ENCODE peak calls at places on chromosomes 2 and 18, in six cellular contexts. V, C, Y, E, S and I are unnamed samples.

GRCh38 chr2:69601179-69601612 is 42.3 kb downstream of the AAK1 start:
- DNase-seq in V (no peak), C (no peak), Y (no peak), E (no peak), S (no peak), I (peak)

GRCh38 chr2:841036-841435 is 109.6 kb upstream of the SNTG2 start:
- DNase-seq in V (no peak), C (no peak), Y (no peak), E (no peak), S (no peak), I (no peak)

GRCh38 chr2:191678437-191679110 is 638 bp downstream of the NABP1 start:
- DNase-seq in V (peak), C (peak), Y (no peak), E (peak), S (peak), I (no peak)

GRCh38 chr2:222283634-222284033 is 15.2 kb downstream of the PAX3 start:
- DNase-seq in V (no peak), C (no peak), Y (no peak), E (peak), S (no peak), I (no peak)

GRCh38 chr2:110679337-110679707 is 1.5 kb upstream of the BUB1 start:
- DNase-seq in V (peak), C (no peak), Y (no peak), E (no peak), S (peak), I (no peak)

GRCh38 chr2:61585383-61585782 is 47.2 kb upstream of the XPO1 start:
- DNase-seq in V (no peak), C (no peak), Y (no peak), E (no peak), S (no peak), I (no peak)

GRCh38 chr18:52685316-52685715 is 345.3 kb downstream of the DCC start:
- DNase-seq in V (no peak), C (no peak), Y (no peak), E (no peak), S (no peak), I (no peak)

GRCh38 chr2:182650704-182651103 is 65.4 kb upstream of the DNAJC10 start:
- DNase-seq in V (no peak), C (no peak), Y (peak), E (no peak), S (no peak), I (no peak)

GRCh38 chr2:235494716-235495372 is 1.0 kb downstream of the AGAP1 start:
- DNase-seq in V (peak), C (no peak), Y (no peak), E (peak), S (no peak), I (no peak)

GRCh38 chr2:154974041-154974440 is 275.5 kb downstream of the KCNJ3 start:
- DNase-seq in V (no peak), C (no peak), Y (no peak), E (no peak), S (no peak), I (no peak)

GRCh38 chr2:72864500-72864899 is 22.7 kb upstream of the SPR start:
- DNase-seq in V (no peak), C (no peak), Y (peak), E (no peak), S (no peak), I (no peak)

GRCh38 chr2:32005371-32005976 is 5.3 kb downstream of the MEMO1 start:
- DNase-seq in V (no peak), C (no peak), Y (no peak), E (no peak), S (no peak), I (no peak)

GRCh38 chr2:219509780-219510511 is 4.3 kb upstream of the ASIC4 start:
- DNase-seq in V (peak), C (no peak), Y (no peak), E (peak), S (peak), I (no peak)

GRCh38 chr2:134323777-134324176 is 69.9 kb downstream of the MGAT5 start:
- DNase-seq in V (no peak), C (no peak), Y (no peak), E (no peak), S (no peak), I (no peak)

GRCh38 chr2:120632796-120633646 is 102.6 kb upstream of the GLI2 start:
- DNase-seq in V (no peak), C (peak), Y (no peak), E (no peak), S (no peak), I (no peak)

GRCh38 chr18:44149706-44150105 is 531.0 kb upstream of the SETBP1 start:
- DNase-seq in V (no peak), C (no peak), Y (peak), E (no peak), S (no peak), I (no peak)

DNA sequence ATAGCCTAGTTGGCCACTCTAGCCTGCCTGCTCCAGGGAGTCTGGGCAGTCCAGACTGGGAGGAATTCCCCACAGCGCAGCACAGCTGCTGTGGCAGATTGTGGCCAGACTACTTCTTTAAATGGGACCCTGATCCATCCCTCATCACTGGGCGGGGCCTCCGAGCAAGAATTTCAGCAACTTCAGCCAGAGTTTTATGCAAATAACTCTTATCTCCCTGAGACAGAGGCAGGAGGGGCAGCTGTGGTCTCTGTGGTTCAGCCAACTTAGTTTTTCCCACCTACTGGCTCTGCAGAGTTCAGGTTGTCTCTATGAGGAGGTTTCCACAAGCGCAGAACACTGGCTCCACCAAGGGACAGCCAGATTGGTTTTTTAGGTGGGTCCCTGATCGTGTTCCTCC is 1583.2 kb downstream of the SUCLG1 start:
- DNase-seq in V (no peak), C (no peak), Y (no peak), E (no peak), S (no peak), I (no peak)
- TF ChIP-seq CTCF in V (no peak), C (no peak), Y (no peak), E (no peak), S (no peak), I (no peak)

DNA sequence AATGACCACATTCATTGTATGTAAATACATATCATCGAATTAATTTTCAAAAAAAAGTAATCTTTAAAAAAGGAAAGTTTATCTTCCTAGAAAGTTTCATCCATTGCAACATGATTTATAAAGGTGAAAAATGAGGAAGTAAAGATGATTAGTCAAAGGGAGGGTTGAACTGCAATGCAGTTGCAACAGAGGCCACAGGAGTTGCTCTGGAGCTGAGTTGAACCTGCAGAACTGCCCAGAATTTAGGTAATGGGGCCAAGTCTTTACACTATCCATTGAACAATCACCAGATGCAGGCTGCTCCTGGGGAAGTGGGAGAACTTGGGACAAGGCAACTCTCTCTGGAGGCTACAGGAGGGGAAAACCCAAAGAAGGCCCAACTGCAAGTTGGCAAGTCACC is 390.7 kb downstream of the METTL4 start:
- DNase-seq in V (no peak), C (no peak), Y (no peak), E (no peak), S (no peak), I (no peak)
- TF ChIP-seq CTCF in V (no peak), C (no peak), Y (no peak), E (no peak), S (no peak), I (no peak)

GRCh38 chr2:85017436-85018048 is 46.6 kb downstream of the KCMF1 start:
- DNase-seq in V (no peak), C (no peak), Y (peak), E (no peak), S (no peak), I (no peak)
- TF ChIP-seq CTCF in V (peak), C (no peak), Y (no peak), E (peak), S (peak), I (no peak)

GRCh38 chr2:240989451-240990265 is 8.8 kb upstream of the SNED1 start:
- DNase-seq in V (peak), C (peak), Y (no peak), E (peak), S (no peak), I (no peak)
- TF ChIP-seq CTCF in V (peak), C (no peak), Y (peak), E (peak), S (peak), I (no peak)

DNA sequence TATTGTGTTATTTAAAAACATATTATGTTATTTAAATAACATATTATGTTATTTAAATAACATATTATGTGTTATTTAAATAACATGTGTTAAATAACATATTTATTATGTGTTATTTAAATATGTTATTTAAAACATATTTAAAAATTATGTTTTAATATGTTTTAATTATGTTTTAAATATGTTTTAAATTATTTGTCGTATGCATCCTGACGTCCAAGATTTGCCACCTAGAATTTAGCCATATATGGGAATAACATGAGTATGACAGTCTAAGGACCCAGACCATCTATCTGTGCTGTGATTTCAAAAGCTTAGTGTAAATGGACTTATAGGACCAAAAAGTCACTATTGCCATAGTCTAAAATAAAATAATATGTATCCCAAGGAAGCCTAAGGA is 484.3 kb upstream of the KLHL29 start:
- DNase-seq in V (no peak), C (no peak), Y (no peak), E (no peak), S (no peak), I (no peak)
- TF ChIP-seq CTCF in V (no peak), C (no peak), Y (no peak), E (no peak), S (no peak), I (no peak)

GRCh38 chr2:119311371-119311770 is 55.3 kb downstream of the C2orf76 start:
- DNase-seq in V (no peak), C (no peak), Y (no peak), E (no peak), S (no peak), I (no peak)
- TF ChIP-seq CTCF in V (no peak), C (no peak), Y (no peak), E (no peak), S (no peak), I (no peak)

DNA sequence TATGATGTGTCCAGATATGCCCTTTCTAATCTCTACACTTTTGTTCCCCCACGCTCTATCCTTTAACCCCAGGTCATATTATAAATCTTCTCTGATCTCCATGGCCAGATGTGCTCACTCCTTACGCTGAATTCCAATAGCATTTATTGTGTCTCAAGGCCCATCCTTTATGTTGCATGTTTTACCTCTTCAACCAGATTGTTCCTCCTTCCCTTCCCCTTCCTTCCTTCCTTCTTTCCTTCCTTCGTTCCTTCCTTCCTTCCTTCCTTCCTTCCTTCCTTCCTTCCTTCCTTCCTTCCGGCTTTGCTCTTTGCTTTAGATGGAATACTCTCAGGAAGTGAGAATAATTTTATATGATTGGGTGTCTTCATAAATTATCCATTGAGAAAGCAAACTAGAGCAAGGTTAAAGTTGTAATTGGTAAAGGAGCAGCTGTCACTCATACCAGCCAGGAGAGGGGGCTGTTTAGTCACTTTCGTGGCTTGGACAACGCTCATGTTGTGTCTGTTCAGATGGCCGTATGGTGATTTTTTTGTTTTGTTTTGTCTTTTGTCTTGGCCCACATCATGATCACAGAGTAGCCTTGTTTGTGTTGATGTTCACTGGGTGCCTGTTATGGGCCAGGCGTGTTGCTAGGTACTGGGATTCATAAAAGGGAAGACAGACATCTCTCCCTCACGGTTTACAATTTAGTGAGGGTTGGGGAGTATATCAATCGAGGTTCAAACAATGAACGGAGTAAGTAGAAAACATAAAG is 68.0 kb downstream of the DAW1 start:
- DNase-seq in V (no peak), C (no peak), Y (peak), E (peak), S (no peak), I (no peak)
- TF ChIP-seq CTCF in V (no peak), C (no peak), Y (peak), E (peak), S (peak), I (no peak)

DNA sequence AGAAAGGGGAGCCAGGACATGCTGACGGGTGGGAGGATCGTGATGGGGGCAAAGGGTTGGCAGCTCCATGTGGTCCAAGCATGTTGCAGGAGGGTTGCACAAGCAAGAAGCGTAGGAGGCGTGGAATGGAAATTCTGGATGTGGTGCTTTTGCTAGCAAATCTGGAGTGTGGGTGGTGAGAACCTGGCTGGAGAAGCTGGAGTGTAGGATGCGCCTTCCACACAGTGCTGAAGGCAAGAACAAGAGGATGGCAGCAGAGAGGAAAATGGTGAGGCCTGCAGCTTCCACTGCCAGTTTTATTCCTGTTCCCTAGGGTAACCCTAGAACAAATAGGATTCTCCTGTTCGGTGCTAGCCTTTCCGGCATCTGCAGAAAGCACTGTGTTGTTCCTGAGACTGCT is 22.4 kb downstream of the CREG2 start:
- DNase-seq in V (no peak), C (no peak), Y (no peak), E (no peak), S (no peak), I (no peak)
- TF ChIP-seq CTCF in V (no peak), C (no peak), Y (no peak), E (no peak), S (no peak), I (no peak)

DNA sequence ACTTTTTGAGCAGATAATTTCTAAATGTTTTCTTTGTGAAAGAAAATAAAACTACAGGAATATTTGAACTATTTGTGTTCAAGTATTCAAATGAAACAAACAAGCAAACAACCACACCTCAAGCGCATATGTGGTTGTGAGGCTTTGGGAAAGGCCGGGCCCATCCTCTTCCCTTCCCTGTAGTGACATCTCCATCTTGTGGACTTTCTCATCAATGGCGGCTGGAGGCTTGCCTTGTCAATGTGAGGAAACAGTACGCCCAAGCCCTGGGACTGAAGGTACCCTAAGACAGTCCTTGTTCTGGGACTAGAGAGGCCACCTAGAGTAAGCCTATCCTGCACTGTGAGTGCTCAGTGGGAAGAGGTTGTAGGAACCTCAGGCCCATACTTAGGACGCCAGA is 166.8 kb downstream of the TPGS2 start:
- DNase-seq in V (no peak), C (no peak), Y (no peak), E (no peak), S (no peak), I (no peak)
- TF ChIP-seq CTCF in V (no peak), C (no peak), Y (peak), E (peak), S (peak), I (peak)